ENCODE peak calls at places on chromosomes 12 and 14, in four cellular contexts. U is HepG2, I is transverse colon, F is stomach. E is an unnamed sample.

GRCh38 chr14:66238969-66239368 is 247.2 kb upstream of the CCDC196 start:
- DNase-seq in U (no peak), I (no peak), F (no peak), E (no peak)

GRCh38 chr14:60346706-60347105 is 97.7 kb downstream of the PPM1A start:
- DNase-seq in F (no peak), I (no peak), U (no peak), E (no peak)

GRCh38 chr14:101072945-101073597 is 169.5 kb upstream of the RTL1 start:
- DNase-seq in F (peak; percentile 31), I (peak; percentile 81), U (peak; percentile 77), E (peak; percentile 96)

GRCh38 chr14:20417250-20418186 is 4.2 kb upstream of the TEP1 start:
- DNase-seq in U (peak; percentile 65), I (peak; percentile 22), F (no peak), E (no peak)

GRCh38 chr12:115090783-115091182 is 406.8 kb upstream of the TBX3 start:
- DNase-seq in U (no peak), F (no peak), I (no peak), E (no peak)

GRCh38 chr12:5945071-5946008 is at the start of gene ANO2:
- DNase-seq in U (no peak), I (no peak), F (no peak), E (no peak)

GRCh38 chr12:122081697-122082221 is 3.2 kb downstream of the MLXIP start:
- DNase-seq in I (peak; percentile 60), F (no peak), U (no peak), E (no peak)

GRCh38 chr12:94041833-94042232 is 106.5 kb upstream of the PLXNC1 start:
- DNase-seq in U (no peak), I (no peak), F (no peak), E (no peak)

GRCh38 chr12:62284749-62285148 is 24.5 kb downstream of the USP15 start:
- DNase-seq in U (no peak), F (no peak), I (no peak), E (no peak)

GRCh38 chr14:63262446-63262845 is 56.3 kb downstream of the GPHB5 start:
- DNase-seq in U (no peak), F (no peak), I (no peak), E (no peak)

DNA sequence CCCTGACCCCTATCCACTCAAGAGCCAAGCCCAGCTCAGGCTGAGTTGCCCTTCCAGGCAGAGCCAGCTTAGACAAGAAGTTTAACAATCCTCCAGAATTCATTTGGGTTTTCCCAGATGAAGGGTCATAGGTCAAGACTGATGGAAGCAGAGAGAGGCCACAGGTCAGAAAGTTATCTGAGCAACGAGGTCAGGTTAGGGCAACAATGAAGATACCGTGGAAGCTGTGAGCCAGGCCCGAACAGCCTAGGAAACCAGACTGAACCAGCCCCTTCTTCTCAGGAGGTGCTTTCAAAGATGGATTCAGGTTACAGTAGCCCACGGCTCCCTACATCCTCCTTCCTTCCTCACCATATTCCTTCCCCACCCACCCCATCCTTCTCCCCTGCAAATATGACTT is 53.1 kb downstream of the RHOJ start:
- DNase-seq in F (no peak), U (no peak), I (no peak), E (no peak)
- TF ChIP-seq CTCF in F (no peak), U (no peak), I (no peak), E (no peak)

DNA sequence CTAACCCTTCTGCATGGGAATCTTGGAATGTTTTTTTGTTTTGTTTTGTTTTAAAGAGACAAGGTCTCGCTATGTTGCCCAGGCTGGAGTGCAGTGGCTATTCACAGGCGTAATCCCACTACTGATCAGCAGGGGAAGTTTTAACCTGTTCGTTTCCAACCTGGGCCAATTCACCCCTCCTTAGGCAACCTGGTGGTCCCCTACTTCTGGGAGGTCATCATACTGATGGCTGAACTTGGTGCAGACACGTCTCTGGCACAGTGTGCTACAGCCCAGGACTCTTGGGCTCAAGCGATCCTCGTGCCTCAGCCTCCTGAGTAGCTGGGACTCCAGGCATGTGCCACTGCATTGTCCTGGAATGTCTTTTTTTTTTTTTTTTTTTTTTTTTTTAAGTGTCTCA is 48.9 kb upstream of the ISM2 start:
- DNase-seq in F (no peak), I (no peak), U (no peak), E (no peak)
- TF ChIP-seq CTCF in F (no peak), I (no peak), U (peak; percentile 4), E (peak; percentile 11)

GRCh38 chr14:26381405-26381804 is 216.4 kb downstream of the NOVA1 start:
- DNase-seq in I (no peak), F (no peak), U (no peak), E (no peak)
- TF ChIP-seq CTCF in I (no peak), F (no peak), U (no peak), E (no peak)

DNA sequence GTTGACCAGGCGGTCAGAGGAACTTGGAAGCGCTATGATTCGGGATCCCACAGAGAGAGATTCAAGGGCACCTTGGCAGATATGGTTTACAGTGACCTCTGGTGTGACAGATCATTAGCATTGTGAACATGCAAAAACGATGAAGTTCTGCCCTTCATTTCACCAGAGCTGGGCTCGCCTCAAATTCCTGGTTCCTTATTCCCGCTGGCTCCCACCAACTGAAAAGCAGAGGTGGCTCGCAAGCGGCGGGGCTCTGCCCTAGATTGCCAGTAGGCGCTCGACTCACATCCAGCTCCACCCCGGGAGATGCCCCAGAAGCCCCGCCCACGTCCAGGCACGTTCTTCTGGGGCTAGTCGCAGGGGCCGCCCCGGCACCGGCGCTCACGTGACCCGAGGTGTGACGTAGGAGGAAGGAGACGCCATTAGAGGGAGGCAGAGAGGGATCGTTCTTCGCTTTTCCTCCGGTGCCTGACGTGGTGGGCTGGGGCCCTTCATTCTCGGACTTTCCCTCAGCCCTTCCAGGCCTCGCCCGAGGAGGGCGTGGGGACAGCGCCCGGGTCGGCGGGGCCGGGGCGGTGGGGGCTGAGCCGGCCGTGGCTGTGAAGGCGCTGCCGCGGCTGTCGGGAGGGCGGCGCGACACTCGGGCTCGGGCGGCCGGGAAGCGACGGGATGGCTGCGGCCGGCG is at the start of gene RAB21:
- DNase-seq in U (peak; percentile 94), F (peak; percentile 99), I (peak; percentile 99), E (peak; percentile 99)
- TF ChIP-seq CTCF in U (peak; percentile 32), F (peak; percentile 13), I (peak; percentile 40), E (peak; percentile 31)

DNA sequence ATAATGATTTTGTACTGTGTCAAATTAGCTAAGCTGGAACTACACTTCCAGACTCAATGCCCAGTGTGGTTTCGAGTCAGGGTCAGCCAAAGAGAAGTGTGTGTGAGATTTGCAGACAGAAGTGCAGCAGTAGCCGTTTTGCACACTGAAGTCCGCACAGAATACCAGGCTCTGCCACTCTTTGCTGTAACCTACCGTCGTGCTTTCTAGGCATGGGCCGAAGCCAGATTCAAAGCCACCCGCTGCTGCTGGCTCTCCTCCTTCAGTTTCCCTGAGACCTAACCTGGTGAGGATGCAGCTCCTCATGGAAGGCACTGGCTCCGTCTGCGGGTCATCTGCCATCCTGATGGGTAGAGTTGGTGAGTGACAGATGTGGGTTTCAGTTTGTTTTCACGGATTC is 48.8 kb downstream of the LRTM2 start:
- DNase-seq in I (no peak), U (no peak), F (no peak), E (peak; percentile 60)
- TF ChIP-seq CTCF in I (no peak), U (no peak), F (no peak), E (no peak)

DNA sequence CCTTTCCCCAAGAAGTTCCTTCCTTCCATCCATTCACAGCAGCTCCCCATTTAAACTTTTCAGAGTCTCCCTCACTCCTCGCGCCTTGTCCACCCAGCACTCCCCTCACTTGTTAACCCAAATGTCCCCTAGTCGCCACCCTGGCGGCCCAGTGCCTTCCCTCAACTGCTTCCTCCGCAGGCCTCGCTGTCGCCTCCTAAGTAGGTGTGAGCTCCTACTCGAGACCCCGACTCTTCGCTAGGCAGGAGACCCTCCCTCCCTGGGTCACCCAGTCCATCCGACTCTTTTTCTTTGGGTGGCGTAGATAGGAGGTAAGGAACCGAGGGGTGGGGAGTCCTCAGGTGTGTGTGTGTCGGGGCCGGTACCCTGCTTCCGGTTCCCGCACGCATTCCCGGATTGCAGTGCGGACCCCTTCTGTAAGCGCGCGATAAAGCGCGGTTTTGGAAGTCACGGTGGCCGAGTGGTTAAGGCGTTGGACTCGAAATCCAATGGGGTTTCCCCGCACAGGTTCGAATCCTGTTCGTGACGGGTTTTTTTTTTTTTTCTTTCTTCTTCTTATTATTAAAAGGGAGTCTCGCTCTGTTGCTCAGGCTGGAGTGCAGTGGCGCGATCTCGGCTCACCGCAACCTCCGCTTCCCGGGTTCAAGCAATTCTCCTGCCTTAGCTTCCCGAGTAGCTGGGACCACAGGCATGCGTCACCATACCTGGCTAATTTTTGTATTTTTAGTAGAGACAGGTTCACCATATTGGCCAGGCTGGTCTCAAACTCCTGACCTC is 823 bp upstream of the SMARCC2 start:
- DNase-seq in I (peak; percentile 86), U (peak; percentile 83), F (peak; percentile 86), E (peak; percentile 96)
- TF ChIP-seq CTCF in I (peak; percentile 22), U (peak; percentile 36), F (no peak), E (peak; percentile 16)

DNA sequence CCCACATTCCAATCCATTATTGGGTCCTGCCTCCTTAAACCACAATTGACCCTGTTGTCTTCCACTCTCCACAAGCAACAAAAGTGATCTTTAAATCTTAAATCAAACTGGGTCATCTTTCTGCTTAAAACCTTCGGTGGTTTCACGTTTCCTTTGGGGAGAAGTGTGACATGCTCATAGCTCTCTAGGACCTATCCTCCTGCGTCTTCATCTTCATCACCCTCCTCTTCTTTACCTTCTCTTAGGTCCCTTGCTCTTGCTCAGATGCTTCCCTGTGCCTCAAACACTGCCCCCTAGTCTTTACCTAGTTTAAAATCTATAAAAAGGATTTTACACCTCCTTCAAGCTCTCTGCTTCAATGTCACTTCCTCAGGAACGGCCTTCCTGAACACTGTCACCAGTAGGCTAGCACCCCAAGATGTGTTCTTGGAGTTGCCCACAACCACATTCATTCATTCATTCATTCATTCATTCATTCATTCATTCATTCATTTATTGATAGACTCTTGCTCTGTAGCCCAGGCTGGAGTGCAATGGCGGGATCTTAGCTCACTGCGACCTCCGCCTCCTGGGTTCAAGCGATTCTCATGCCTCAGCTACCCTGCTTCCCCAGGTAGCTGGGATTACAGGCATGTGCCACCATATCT is 46.8 kb downstream of the GALNT4 start:
- DNase-seq in F (no peak), I (no peak), U (no peak), E (no peak)
- TF ChIP-seq CTCF in F (no peak), I (no peak), U (no peak), E (no peak)

GRCh38 chr12:66636771-66637170 is 42.1 kb downstream of the GRIP1 start:
- DNase-seq in I (no peak), U (no peak), F (peak; percentile 32), E (no peak)

GRCh38 chr12:66637693-66638301 is 41.1 kb downstream of the GRIP1 start:
- DNase-seq in I (no peak), U (no peak), F (no peak), E (no peak)

GRCh38 chr12:66641057-66641456 is 37.8 kb downstream of the GRIP1 start:
- DNase-seq in I (no peak), F (no peak), U (no peak), E (no peak)

GRCh38 chr12:66633676-66634075 is 45.2 kb downstream of the GRIP1 start:
- DNase-seq in I (no peak), U (no peak), F (no peak), E (no peak)

GRCh38 chr12:66638666-66639065 is 40.2 kb downstream of the GRIP1 start:
- DNase-seq in F (no peak), U (no peak), I (no peak), E (no peak)
- TF ChIP-seq CTCF in F (no peak), U (no peak), I (no peak), E (no peak)